ENCODE peak calls at places on chromosomes 7 and 10, in nine cellular contexts. F is brain microvascular endothelial cell; X is AG04450; S is CD8-positive, alpha-beta T cell; E is fibroblast of lung; T is RWPE1; H is OCI-LY7; G is suprapubic skin; V is SJSA1. W is an unnamed sample.

GRCh38 chr7:2761801-2762497 is 73.9 kb downstream of the AMZ1 start:
- DNase-seq in F (no peak), X (no peak), S (no peak), E (no peak), T (no peak), H (no peak), G (no peak), V (no peak), W (no peak)

GRCh38 chr7:143343596-143343995 is 18.9 kb downstream of the FAM131B start:
- DNase-seq in F (no peak), X (no peak), S (no peak), E (no peak), T (no peak), H (no peak), G (no peak), V (no peak), W (no peak)

GRCh38 chr7:84612976-84613375 is 418.4 kb upstream of the SEMA3A start:
- DNase-seq in F (no peak), X (no peak), S (no peak), E (no peak), T (no peak), H (no peak), G (no peak), V (no peak), W (no peak)

GRCh38 chr7:17939111-17939669 is 1.1 kb downstream of the SNX13 start:
- DNase-seq in F (peak), X (no peak), S (no peak), E (peak), T (peak), H (peak), G (no peak), V (no peak), W (no peak)

GRCh38 chr7:76352193-76352592 is 6.6 kb downstream of the YWHAG start:
- DNase-seq in F (no peak), X (no peak), S (no peak), E (no peak), T (no peak), H (no peak), G (no peak), V (no peak), W (no peak)

GRCh38 chr7:133789951-133790350 is 337.2 kb upstream of the LRGUK start:
- DNase-seq in F (no peak), X (no peak), S (no peak), E (peak), T (no peak), H (no peak), G (no peak), V (no peak), W (no peak)

GRCh38 chr10:57948796-57949195 is 318.9 kb downstream of the IPMK start:
- DNase-seq in F (no peak), X (no peak), S (no peak), E (no peak), T (no peak), H (no peak), G (no peak), V (no peak), W (no peak)

GRCh38 chr10:47311193-47311899 is 10.9 kb upstream of the GDF2 start:
- DNase-seq in F (no peak), X (no peak), S (peak), E (peak), T (no peak), H (no peak), G (no peak), V (no peak), W (no peak)

GRCh38 chr7:12570148-12570528 is 382 bp upstream of the SCIN start:
- DNase-seq in F (no peak), X (no peak), S (no peak), E (no peak), T (peak), H (no peak), G (no peak), V (no peak), W (no peak)

GRCh38 chr7:122299935-122300606 is 4.5 kb downstream of the FEZF1 start:
- DNase-seq in F (no peak), X (no peak), S (no peak), E (no peak), T (no peak), H (no peak), G (no peak), V (no peak), W (no peak)

GRCh38 chr10:59340279-59340678 is 22.1 kb downstream of the FAM13C start:
- DNase-seq in F (no peak), X (no peak), S (no peak), E (peak), T (no peak), H (no peak), G (no peak), V (no peak), W (no peak)

GRCh38 chr7:155298834-155299538 is 1.3 kb downstream of the INSIG1 start:
- DNase-seq in F (peak), X (peak), S (peak), E (peak), T (peak), H (peak), G (peak), V (peak), W (peak)
- H3K27ac ChIP-seq in F (peak), X (peak), S (peak), E (peak), T (peak), H (peak), G (peak), V (peak), W (peak)

GRCh38 chr7:7256731-7257274 is 74.5 kb downstream of the C1GALT1 start:
- DNase-seq in F (no peak), X (no peak), S (no peak), E (no peak), T (no peak), H (no peak), G (no peak), V (no peak), W (no peak)

GRCh38 chr7:7251742-7252141 is 69.4 kb downstream of the C1GALT1 start:
- DNase-seq in F (no peak), X (no peak), S (no peak), E (no peak), T (no peak), H (peak), G (no peak), V (no peak), W (no peak)

GRCh38 chr7:7254908-7255307 is 72.6 kb downstream of the C1GALT1 start:
- DNase-seq in F (no peak), X (no peak), S (no peak), E (no peak), T (no peak), H (no peak), G (no peak), V (no peak), W (no peak)

GRCh38 chr7:7257899-7258692 is 75.8 kb downstream of the C1GALT1 start:
- DNase-seq in F (no peak), X (no peak), S (no peak), E (no peak), T (no peak), H (peak), G (no peak), V (no peak), W (no peak)

DNA sequence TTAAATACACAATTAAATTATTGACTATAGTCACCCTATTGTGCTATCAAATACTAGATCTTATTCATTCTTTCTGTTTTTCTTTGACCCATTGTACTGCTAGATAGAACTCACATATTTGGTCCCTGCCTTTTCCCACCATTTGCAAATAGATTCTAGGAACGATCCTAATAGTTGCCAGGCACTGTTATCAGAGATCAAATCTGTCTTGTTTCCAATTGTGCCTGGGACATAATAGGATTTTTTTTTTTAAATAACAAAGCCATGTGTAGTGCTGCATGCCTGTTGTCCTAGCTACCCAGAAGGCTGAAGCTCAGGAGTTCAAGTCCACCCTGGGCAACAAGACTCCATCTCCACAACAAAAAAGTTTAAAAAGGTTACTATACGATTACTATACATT is 72.0 kb downstream of the C1GALT1 start:
- DNase-seq in F (no peak), X (no peak), S (no peak), E (no peak), T (no peak), H (no peak), G (no peak), V (no peak), W (no peak)
- H3K27ac ChIP-seq in F (no peak), X (no peak), S (no peak), E (no peak), T (no peak), H (no peak), G (no peak), V (no peak), W (no peak)

GRCh38 chr10:34705563-34705962 is 109.5 kb downstream of the PARD3 start:
- DNase-seq in F (no peak), X (no peak), S (no peak), E (no peak), T (no peak), H (no peak), G (no peak), V (no peak), W (no peak)
- H3K27ac ChIP-seq in F (no peak), X (no peak), S (no peak), E (no peak), T (no peak), H (no peak), G (no peak), V (no peak), W (no peak)

DNA sequence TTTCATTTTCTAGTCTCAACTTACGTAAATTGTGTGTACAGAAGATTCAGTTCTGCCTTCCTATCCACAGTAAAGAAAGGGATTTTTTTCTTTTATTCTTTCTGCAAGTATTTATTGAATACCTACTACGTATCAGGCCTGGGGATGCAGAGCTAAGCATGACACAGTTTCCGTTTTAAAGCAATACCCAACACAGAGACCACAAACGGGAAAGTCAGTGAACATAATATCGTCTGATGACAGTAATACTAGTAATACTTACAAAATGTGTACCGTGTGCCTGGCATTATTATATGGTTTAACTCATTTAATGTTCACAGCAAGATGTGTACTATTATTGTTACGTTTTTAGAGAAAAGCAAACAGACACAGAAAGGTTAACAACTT is 22.4 kb downstream of the REEP3 start:
- DNase-seq in F (no peak), X (no peak), S (no peak), E (no peak), T (no peak), H (no peak), G (no peak), V (no peak), W (no peak)
- H3K27ac ChIP-seq in F (no peak), X (no peak), S (no peak), E (no peak), T (no peak), H (no peak), G (no peak), V (no peak), W (no peak)

GRCh38 chr7:150407588-150408392 is 28.7 kb downstream of the ZNF775 start:
- DNase-seq in F (no peak), X (no peak), S (no peak), E (no peak), T (no peak), H (no peak), G (peak), V (no peak), W (no peak)
- H3K27ac ChIP-seq in F (no peak), X (no peak), S (no peak), E (no peak), T (peak), H (peak), G (no peak), V (no peak), W (no peak)

DNA sequence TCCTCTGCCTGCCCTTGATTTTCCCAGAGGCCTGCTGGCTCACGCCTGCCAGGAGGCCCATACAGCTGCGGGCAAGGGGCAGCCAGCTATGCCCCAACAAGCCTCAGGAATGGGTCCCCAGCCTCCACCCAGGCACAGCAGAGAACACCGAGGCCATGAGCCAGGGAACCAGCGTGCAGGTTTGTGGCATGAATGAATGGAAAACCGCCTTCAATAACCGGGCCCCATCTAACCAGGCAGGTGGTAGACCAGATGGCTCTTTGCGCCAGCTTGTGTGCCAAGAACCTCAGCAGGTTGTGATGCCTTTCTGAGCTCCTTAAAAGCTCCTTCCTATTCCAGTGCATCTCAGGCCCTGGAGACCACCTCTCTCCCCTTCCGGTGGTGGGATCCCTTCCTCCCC is 50.2 kb downstream of the ELFN1 start:
- DNase-seq in F (no peak), X (no peak), S (no peak), E (no peak), T (no peak), H (peak), G (no peak), V (no peak), W (no peak)
- H3K27ac ChIP-seq in F (no peak), X (no peak), S (no peak), E (no peak), T (peak), H (no peak), G (no peak), V (no peak), W (no peak)

GRCh38 chr7:80869821-80870751 is 48.8 kb downstream of the SEMA3C start:
- DNase-seq in F (no peak), X (no peak), S (no peak), E (no peak), T (no peak), H (no peak), G (no peak), V (no peak), W (no peak)

GRCh38 chr7:80873140-80873539 is 45.7 kb downstream of the SEMA3C start:
- DNase-seq in F (no peak), X (no peak), S (no peak), E (no peak), T (no peak), H (no peak), G (no peak), V (no peak), W (no peak)

GRCh38 chr7:80870806-80871205 is 48.0 kb downstream of the SEMA3C start:
- DNase-seq in F (no peak), X (no peak), S (no peak), E (no peak), T (no peak), H (no peak), G (no peak), V (no peak), W (no peak)

GRCh38 chr7:80869385-80869784 is 49.5 kb downstream of the SEMA3C start:
- DNase-seq in F (no peak), X (no peak), S (no peak), E (peak), T (no peak), H (no peak), G (no peak), V (no peak), W (no peak)
- H3K27ac ChIP-seq in F (no peak), X (no peak), S (no peak), E (no peak), T (no peak), H (no peak), G (no peak), V (no peak), W (no peak)

W was measured in substantia nigra.